ENCODE peak calls at places on chromosomes 13 and 19, in five cellular contexts. B is GM04504, O is GM03348, E is NCI-H345, Q is HT1080. I is an unnamed sample.

GRCh38 chr19:38042132-38042531 is 135.1 kb downstream of the SIPA1L3 start:
- DNase-seq in E (no peak), O (no peak), B (no peak), Q (no peak), I (no peak)

GRCh38 chr19:16938211-16938610 is 49.4 kb downstream of the F2RL3 start:
- DNase-seq in E (no peak), O (no peak), Q (no peak), B (no peak), I (no peak)

GRCh38 chr13:42334329-42334706 is 62.4 kb downstream of the AKAP11 start:
- DNase-seq in E (peak; percentile 1), O (no peak), Q (no peak), B (no peak), I (no peak)

GRCh38 chr13:74136089-74136658 is 2.0 kb upstream of the KLF12 start:
- DNase-seq in O (peak; percentile 55), B (peak; percentile 32), E (peak; percentile 56), Q (peak; percentile 37), I (peak; percentile 60)

GRCh38 chr13:37058801-37059135 is 720 bp downstream of the SUPT20H start:
- DNase-seq in B (peak; percentile 5), Q (no peak), O (peak; percentile 24), E (peak; percentile 45), I (no peak)

GRCh38 chr13:111267205-111267604 is 53.2 kb upstream of the TEX29 start:
- DNase-seq in Q (no peak), E (no peak), O (no peak), B (no peak), I (no peak)

GRCh38 chr13:74774252-74774651 is 640.0 kb upstream of the KLF12 start:
- DNase-seq in O (peak; percentile 19), Q (peak; percentile 36), B (no peak), E (no peak), I (peak; percentile 74)

GRCh38 chr19:633068-633785 is at the start of gene POLRMT:
- DNase-seq in E (peak; percentile 98), B (peak; percentile 96), O (peak; percentile 100), Q (peak; percentile 98), I (peak; percentile 98)

GRCh38 chr19:4140237-4140711 is 13.2 kb upstream of the CREB3L3 start:
- DNase-seq in E (peak; percentile 72), O (peak; percentile 90), B (no peak), Q (peak; percentile 59), I (peak; percentile 69)

GRCh38 chr19:17424743-17425365 is 5.0 kb downstream of the MVB12A start:
- DNase-seq in Q (no peak), O (peak; percentile 53), E (no peak), B (no peak), I (no peak)

GRCh38 chr13:105445793-105446192 is 1089.7 kb downstream of the EFNB2 start:
- DNase-seq in B (no peak), Q (no peak), O (no peak), E (no peak), I (no peak)

GRCh38 chr19:21912654-21913053 is 76.7 kb upstream of the ZNF43 start:
- DNase-seq in O (no peak), B (no peak), E (no peak), Q (no peak), I (no peak)

GRCh38 chr19:806815-807421 is 9.7 kb downstream of the PTBP1 start:
- DNase-seq in O (no peak), Q (no peak), E (no peak), B (no peak), I (no peak)